ENCODE peak calls at places on chromosome 1, in six cellular contexts. J, P, X, B, T and U are unnamed samples.

GRCh38 chr1:85356130-85356529 is 79.7 kb upstream of the BCL10 start:
- DNase-seq in J (no peak), P (no peak), X (no peak), B (no peak), T (no peak), U (no peak)

GRCh38 chr1:242784807-242785206 is 260.3 kb upstream of the PLD5 start:
- DNase-seq in J (no peak), P (no peak), X (no peak), B (no peak), T (no peak), U (no peak)

GRCh38 chr1:16326833-16327404 is 25.4 kb downstream of the FBXO42 start:
- DNase-seq in J (no peak), P (no peak), X (no peak), B (no peak), T (no peak), U (no peak)

GRCh38 chr1:206700445-206701036 is 15.8 kb downstream of the MAPKAPK2 start:
- DNase-seq in J (no peak), P (peak), X (no peak), B (no peak), T (peak), U (no peak)

GRCh38 chr1:206925116-206925736 is 3.5 kb upstream of the FCMR start:
- DNase-seq in J (no peak), P (no peak), X (peak), B (no peak), T (peak), U (no peak)

GRCh38 chr1:235682216-235682615 is 32.6 kb upstream of the GNG4 start:
- DNase-seq in J (no peak), P (no peak), X (no peak), B (no peak), T (no peak), U (no peak)

GRCh38 chr1:75233302-75233929 is 99.2 kb downstream of the LHX8 start:
- DNase-seq in J (peak), P (peak), X (no peak), B (no peak), T (peak), U (peak)

GRCh38 chr1:167717351-167717750 is 4.4 kb upstream of the MPZL1 start:
- DNase-seq in J (no peak), P (peak), X (no peak), B (no peak), T (peak), U (peak)

GRCh38 chr1:206590025-206590834 is 22.0 kb downstream of the EIF2D start:
- DNase-seq in J (no peak), P (peak), X (no peak), B (no peak), T (peak), U (peak)

GRCh38 chr1:23960291-23960718 is 677 bp downstream of the PNRC2 start:
- DNase-seq in J (no peak), P (peak), X (no peak), B (no peak), T (peak), U (peak)

GRCh38 chr1:204863730-204864129 is 6.9 kb upstream of the NFASC start:
- DNase-seq in J (no peak), P (no peak), X (no peak), B (no peak), T (no peak), U (no peak)

GRCh38 chr1:204854286-204854685 is 16.4 kb upstream of the NFASC start:
- DNase-seq in J (no peak), P (no peak), X (no peak), B (no peak), T (no peak), U (no peak)

GRCh38 chr1:204863024-204863423 is 7.6 kb upstream of the NFASC start:
- DNase-seq in J (no peak), P (no peak), X (no peak), B (no peak), T (no peak), U (no peak)

GRCh38 chr1:204858381-204858821 is 12.3 kb upstream of the NFASC start:
- DNase-seq in J (peak), P (no peak), X (no peak), B (no peak), T (no peak), U (no peak)

DNA sequence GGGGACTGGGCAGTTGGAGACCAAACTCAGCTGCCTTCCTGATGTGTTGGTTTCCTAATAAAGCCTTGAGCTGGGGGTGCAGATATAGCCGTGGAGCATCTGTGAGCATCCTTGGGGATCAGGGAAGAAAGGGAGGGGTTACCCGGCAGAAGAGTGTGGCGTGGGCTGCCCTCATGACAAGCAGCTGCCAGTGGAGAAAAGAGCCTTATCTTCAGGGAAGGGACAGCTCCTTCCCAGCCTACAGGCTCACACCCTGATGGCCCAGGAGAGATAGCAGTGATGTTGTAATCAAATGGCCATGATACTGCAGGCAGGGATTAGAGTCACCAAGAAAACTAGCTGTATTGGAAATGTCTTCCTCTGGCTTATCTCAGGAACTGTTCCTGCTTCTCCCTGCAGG is 10.8 kb upstream of the NFASC start:
- DNase-seq in J (no peak), P (no peak), X (no peak), B (no peak), T (no peak), U (peak)
- H4K91ac ChIP-seq in J (no peak), P (no peak), X (no peak), B (no peak), T (no peak), U (no peak)

GRCh38 chr1:29868944-29869343 is 632.6 kb downstream of the PTPRU start:
- DNase-seq in J (no peak), P (no peak), X (no peak), B (no peak), T (no peak), U (no peak)
- H4K91ac ChIP-seq in J (no peak), P (no peak), X (no peak), B (no peak), T (no peak), U (no peak)

DNA sequence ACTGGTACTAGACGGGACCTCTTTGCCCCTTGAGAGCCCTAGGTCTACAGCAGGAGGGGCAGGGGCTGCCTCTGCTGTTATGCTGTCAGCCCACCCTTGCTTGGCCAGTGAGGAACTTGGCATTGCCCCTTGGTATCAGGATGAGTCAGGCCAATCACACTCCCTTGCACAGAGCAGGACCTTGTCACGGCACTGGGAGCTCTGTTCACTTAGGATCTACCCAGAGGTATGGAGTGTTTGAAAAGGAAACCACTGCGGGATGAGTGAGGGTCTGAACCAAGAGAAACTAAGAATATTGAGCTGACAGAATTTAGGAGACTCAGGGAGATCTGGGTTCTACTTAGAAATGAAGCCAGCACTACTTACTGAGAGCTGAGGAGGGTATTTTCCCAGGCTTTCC is 1.8 kb downstream of the FABP3 start:
- DNase-seq in J (no peak), P (no peak), X (no peak), B (no peak), T (no peak), U (no peak)
- H4K91ac ChIP-seq in J (no peak), P (no peak), X (no peak), B (no peak), T (no peak), U (no peak)

GRCh38 chr1:6111991-6112689 is 66.5 kb downstream of the KCNAB2 start:
- DNase-seq in J (no peak), P (no peak), X (no peak), B (no peak), T (no peak), U (no peak)

GRCh38 chr1:6111571-6111970 is 65.9 kb downstream of the KCNAB2 start:
- DNase-seq in J (no peak), P (no peak), X (no peak), B (no peak), T (no peak), U (no peak)

GRCh38 chr1:6113745-6114144 is 66.4 kb downstream of the CHD5 start:
- DNase-seq in J (no peak), P (no peak), X (no peak), B (no peak), T (no peak), U (no peak)

GRCh38 chr1:6113116-6113515 is 67.0 kb downstream of the CHD5 start:
- DNase-seq in J (no peak), P (no peak), X (no peak), B (no peak), T (no peak), U (no peak)

DNA sequence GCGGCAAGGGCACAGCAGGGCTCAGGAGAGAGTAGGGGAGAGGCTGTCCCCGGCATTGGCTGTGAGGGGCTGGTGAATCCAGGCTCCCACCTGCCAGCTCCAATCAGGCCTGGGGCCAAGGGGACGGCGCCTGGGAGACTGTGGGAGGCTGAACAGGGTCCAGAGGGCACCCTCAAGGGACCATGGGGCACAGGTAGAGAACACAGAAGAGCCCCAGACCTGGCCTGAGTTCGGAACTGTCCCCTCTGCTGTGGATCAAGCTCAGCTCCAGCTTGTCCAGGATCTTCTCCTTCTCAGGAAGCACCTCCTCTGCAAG is 67.0 kb downstream of the KCNAB2 start:
- DNase-seq in J (no peak), P (no peak), X (no peak), B (no peak), T (no peak), U (no peak)
- H4K91ac ChIP-seq in J (no peak), P (no peak), X (no peak), B (no peak), T (no peak), U (no peak)

DNA sequence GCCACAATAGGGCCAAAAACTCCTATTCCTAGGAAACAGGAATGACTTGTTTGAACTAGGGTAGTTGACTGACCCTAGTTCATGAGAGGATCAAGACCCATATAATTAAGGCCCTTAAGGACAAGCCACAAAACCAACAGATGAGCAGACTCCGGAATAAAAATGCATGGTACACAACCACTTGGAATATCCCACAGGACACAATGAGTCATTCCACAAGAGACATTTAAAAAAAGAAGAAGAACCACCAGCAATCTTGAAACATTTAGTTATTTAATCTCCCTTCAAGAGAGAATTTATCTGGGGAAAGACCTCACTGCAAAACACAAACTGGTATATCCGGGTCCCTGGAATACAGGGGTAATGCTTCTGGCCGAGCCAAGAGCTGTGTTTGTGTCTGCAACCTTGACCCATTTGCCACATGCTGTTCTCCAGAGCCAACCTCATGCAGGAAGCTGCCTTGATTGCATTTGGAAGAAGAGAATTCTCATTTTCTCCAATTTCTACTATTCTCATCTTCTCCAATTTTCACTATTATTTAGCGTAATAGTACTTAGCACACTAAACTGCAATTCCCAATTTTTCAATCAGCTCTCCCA is 135.5 kb downstream of the TGFBR3 start:
- DNase-seq in J (no peak), P (no peak), X (no peak), B (no peak), T (peak), U (no peak)
- H4K91ac ChIP-seq in J (no peak), P (no peak), X (no peak), B (no peak), T (no peak), U (no peak)

GRCh38 chr1:96886474-96886873 is 164.9 kb downstream of the PTBP2 start:
- DNase-seq in J (no peak), P (no peak), X (no peak), B (no peak), T (no peak), U (no peak)

GRCh38 chr1:96878640-96879039 is 157.1 kb downstream of the PTBP2 start:
- DNase-seq in J (no peak), P (no peak), X (no peak), B (no peak), T (no peak), U (no peak)

GRCh38 chr1:96882096-96882495 is 160.5 kb downstream of the PTBP2 start:
- DNase-seq in J (no peak), P (no peak), X (no peak), B (no peak), T (no peak), U (peak)

GRCh38 chr1:96880626-96881025 is 159.0 kb downstream of the PTBP2 start:
- DNase-seq in J (no peak), P (peak), X (no peak), B (no peak), T (no peak), U (no peak)
- H4K91ac ChIP-seq in J (no peak), P (no peak), X (no peak), B (no peak), T (no peak), U (no peak)

DNA sequence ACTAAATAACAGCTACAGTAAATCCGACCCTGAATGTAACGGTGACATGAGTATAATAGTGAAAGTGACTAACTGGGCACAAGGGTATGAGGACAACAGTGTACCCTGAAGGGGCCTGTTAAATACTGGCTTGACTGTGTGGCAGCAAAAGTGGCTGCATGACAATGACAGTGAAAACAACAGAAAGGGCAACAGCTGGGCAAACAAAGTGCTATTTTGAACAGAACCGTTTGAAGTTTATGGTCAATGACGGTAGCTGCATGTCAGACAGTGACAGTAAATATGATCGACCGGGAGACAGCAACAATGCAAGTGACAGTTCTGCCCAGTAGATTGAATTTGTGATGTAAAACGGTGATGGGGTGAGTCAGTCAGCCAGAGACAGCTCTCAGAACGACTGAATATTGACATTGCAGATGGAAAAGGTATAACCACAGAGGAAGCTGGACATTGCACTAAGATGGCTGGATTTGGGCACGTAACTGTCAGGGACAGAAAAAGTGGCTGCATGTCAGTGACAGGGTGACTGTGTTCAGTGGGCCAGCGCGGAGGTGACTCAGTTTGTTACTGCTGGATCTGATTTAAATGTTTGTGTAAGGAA is 1.1 kb upstream of the ZBTB40 start:
- DNase-seq in J (no peak), P (no peak), X (no peak), B (no peak), T (no peak), U (no peak)
- H4K91ac ChIP-seq in J (no peak), P (no peak), X (no peak), B (no peak), T (peak), U (peak)